ENCODE peak calls at places on chromosomes 1 and 21, in five cellular contexts. T is GM23338, D is OCI-LY7, Z is SK-N-SH, J is HCT116. A is an unnamed sample.
A peak's percentile ranks its signal among the peaks of the same experiment; 100 is the strongest.

GRCh38 chr1:209641216-209642181 is 10.7 kb downstream of the LAMB3 start:
- DNase-seq in D (no peak), Z (no peak), T (no peak), J (no peak), A (no peak)

GRCh38 chr1:58619286-58620054 is 42.4 kb upstream of the TACSTD2 start:
- DNase-seq in T (peak; percentile 22), Z (no peak), D (no peak), J (no peak), A (no peak)

GRCh38 chr1:38728176-38728908 is 131.2 kb downstream of the RRAGC start:
- DNase-seq in T (peak; percentile 20), J (no peak), Z (no peak), D (no peak), A (peak; percentile 4)

GRCh38 chr1:168430348-168430747 is 113.4 kb downstream of the XCL2 start:
- DNase-seq in J (no peak), T (no peak), Z (no peak), D (no peak), A (no peak)

GRCh38 chr1:39398278-39399010 is 93.0 kb upstream of the BMP8A start:
- DNase-seq in T (peak; percentile 24), J (peak; percentile 98), D (no peak), Z (peak; percentile 58), A (peak; percentile 96)

GRCh38 chr1:112247036-112247597 is 148.9 kb upstream of the CTTNBP2NL start:
- DNase-seq in D (no peak), T (no peak), Z (no peak), J (no peak), A (no peak)

GRCh38 chr1:158932171-158932570 is 819 bp downstream of the PYHIN1 start:
- DNase-seq in D (no peak), Z (no peak), J (no peak), T (no peak), A (no peak)

GRCh38 chr1:201539561-201540404 is 856 bp downstream of the NAV1 start:
- DNase-seq in T (peak; percentile 75), J (no peak), Z (peak; percentile 77), D (no peak), A (peak; percentile 33)

GRCh38 chr1:2452583-2453315 is 23.3 kb upstream of the PLCH2 start:
- DNase-seq in J (no peak), D (no peak), Z (no peak), T (no peak), A (peak; percentile 25)

GRCh38 chr1:47378147-47378546 is 37.9 kb upstream of the FOXE3 start:
- DNase-seq in D (no peak), J (no peak), T (no peak), Z (no peak), A (no peak)

GRCh38 chr1:160081261-160081936 is at the start of gene KCNJ9:
- DNase-seq in T (peak; percentile 87), Z (peak; percentile 94), D (no peak), J (no peak), A (no peak)

GRCh38 chr21:37365657-37366487 is 701 bp upstream of the DYRK1A start:
- DNase-seq in D (peak; percentile 74), J (no peak), Z (no peak), T (peak; percentile 83), A (peak; percentile 81)

GRCh38 chr21:43207043-43207315 is 38.2 kb downstream of the CRYAA start:
- DNase-seq in J (no peak), D (no peak), Z (no peak), T (no peak), A (no peak)

GRCh38 chr1:228022571-228023293 is 15.9 kb downstream of the WNT3A start:
- DNase-seq in T (no peak), D (no peak), J (no peak), Z (no peak), A (no peak)

GRCh38 chr1:194533641-194534040 is 1347.2 kb upstream of the B3GALT2 start:
- DNase-seq in J (no peak), Z (no peak), D (no peak), T (no peak), A (peak; percentile 58)

GRCh38 chr1:219676012-219676770 is 63.3 kb upstream of the ZC3H11B start:
- DNase-seq in Z (no peak), T (no peak), J (no peak), D (no peak), A (no peak)

DNA sequence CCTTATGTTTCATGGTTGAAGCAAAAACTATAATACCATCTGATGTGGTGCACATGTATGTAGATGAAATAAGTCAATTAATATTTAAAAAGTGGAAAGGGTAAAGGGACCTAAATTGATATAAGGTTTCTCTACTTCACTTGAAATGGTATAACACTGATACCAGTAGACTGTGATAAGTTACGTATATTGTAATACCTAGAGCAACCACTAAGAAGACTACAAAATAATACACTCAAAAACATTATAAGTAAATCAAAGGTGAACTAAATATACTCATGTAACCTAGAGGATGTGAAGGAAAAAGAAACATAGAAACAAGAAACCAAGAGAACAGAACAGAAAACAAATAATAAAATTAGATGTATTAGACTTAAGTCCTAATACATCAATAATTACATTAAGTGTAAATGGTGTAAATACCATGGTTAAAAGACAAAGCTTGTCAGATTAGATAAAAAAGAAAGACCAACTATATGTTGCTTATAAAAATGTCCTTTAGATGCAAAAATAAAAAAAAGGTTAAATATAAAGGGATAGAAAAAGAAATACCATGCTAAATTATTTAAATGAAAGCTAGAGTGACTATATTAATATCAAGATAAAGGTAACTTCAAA is 118.8 kb downstream of the LRRC7 start:
- DNase-seq in D (no peak), Z (no peak), J (no peak), T (no peak), A (no peak)
- TF ChIP-seq CTCF in D (peak; percentile 14), Z (no peak), J (no peak), T (no peak), A (peak; percentile 14)

GRCh38 chr21:46148106-46148505 is 7.3 kb downstream of the FTCD start:
- DNase-seq in D (no peak), T (no peak), Z (no peak), J (no peak), A (no peak)

GRCh38 chr21:46149205-46149901 is 6.0 kb downstream of the FTCD start:
- DNase-seq in T (no peak), J (no peak), Z (no peak), D (no peak), A (no peak)

GRCh38 chr21:46150491-46151121 is 4.8 kb downstream of the FTCD start:
- DNase-seq in D (no peak), T (no peak), Z (no peak), J (no peak), A (no peak)

GRCh38 chr21:46151261-46151988 is 4.0 kb downstream of the FTCD start:
- DNase-seq in Z (no peak), D (no peak), T (no peak), J (no peak), A (no peak)

DNA sequence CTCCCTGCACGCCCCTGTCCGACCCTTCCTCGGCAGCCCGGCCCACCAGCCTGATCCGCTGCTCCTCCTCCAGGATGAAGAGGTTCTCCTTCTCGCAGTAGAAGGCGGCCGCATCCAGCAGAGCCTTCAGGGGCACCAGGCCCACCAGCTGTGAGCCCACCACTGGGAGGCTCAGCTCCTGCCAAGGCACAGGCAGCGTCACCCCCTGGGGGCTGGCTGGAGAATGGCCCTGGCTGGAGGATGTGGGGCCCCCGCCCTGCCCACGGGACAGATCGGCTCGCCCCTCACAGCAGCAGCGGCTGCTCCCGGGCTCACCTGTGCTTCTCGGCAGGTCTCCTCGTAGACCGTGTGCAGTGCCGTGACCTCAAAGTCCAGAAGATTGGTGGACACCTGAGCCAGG is 5.3 kb downstream of the FTCD start:
- DNase-seq in T (no peak), D (no peak), J (no peak), Z (no peak), A (no peak)
- TF ChIP-seq EZH2phosphoT487 in T (no peak), D (no peak), J (no peak), Z (no peak), A (no peak)

GRCh38 chr21:44795342-44795741 is 6.3 kb downstream of the UBE2G2 start:
- DNase-seq in J (no peak), D (no peak), T (no peak), Z (no peak), A (no peak)

GRCh38 chr21:44793269-44794030 is 8.2 kb downstream of the UBE2G2 start:
- DNase-seq in T (peak; percentile 80), Z (peak; percentile 86), J (peak; percentile 24), D (peak; percentile 52), A (peak; percentile 83)

GRCh38 chr21:44791993-44792392 is 9.6 kb downstream of the UBE2G2 start:
- DNase-seq in J (no peak), Z (no peak), T (no peak), D (no peak), A (no peak)

GRCh38 chr21:44792653-44793052 is 9.0 kb downstream of the UBE2G2 start:
- DNase-seq in T (no peak), J (no peak), D (no peak), Z (no peak), A (no peak)

DNA sequence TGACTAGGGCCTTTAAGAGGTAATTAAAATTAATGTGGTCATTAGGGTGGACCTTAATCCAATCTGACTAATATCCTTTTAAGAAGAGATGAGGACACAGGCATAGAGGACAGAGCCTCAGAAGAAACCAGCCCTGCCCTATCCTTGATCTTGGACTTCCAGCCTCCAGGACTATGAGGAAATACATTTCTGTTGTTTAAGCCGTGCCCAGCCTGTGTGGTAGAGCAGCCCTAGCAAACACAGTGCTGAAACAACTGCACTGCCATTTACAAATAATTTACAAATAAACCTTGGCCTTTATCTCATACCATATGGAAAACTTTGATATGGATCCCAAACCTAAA is 7.6 kb downstream of the UBE2G2 start:
- DNase-seq in D (no peak), J (no peak), Z (no peak), T (no peak), A (no peak)
- TF ChIP-seq CTCF in D (no peak), J (no peak), Z (no peak), T (no peak), A (no peak)

GRCh38 chr1:14738647-14739046 is 140.2 kb downstream of the KAZN start:
- DNase-seq in J (no peak), Z (no peak), T (no peak), D (no peak), A (no peak)
- TF ChIP-seq EZH2phosphoT487 in J (no peak), Z (no peak), T (no peak), D (no peak), A (no peak)

GRCh38 chr1:243320224-243320623 is 64.4 kb downstream of the SDCCAG8 start:
- DNase-seq in D (no peak), Z (no peak), J (no peak), T (no peak), A (no peak)

GRCh38 chr1:243322326-243322725 is 66.5 kb downstream of the SDCCAG8 start:
- DNase-seq in Z (no peak), T (no peak), J (no peak), D (no peak), A (no peak)

GRCh38 chr1:243325305-243325890 is 69.6 kb downstream of the SDCCAG8 start:
- DNase-seq in J (peak; percentile 38), T (peak; percentile 70), Z (peak; percentile 39), D (peak; percentile 59), A (peak; percentile 93)

DNA sequence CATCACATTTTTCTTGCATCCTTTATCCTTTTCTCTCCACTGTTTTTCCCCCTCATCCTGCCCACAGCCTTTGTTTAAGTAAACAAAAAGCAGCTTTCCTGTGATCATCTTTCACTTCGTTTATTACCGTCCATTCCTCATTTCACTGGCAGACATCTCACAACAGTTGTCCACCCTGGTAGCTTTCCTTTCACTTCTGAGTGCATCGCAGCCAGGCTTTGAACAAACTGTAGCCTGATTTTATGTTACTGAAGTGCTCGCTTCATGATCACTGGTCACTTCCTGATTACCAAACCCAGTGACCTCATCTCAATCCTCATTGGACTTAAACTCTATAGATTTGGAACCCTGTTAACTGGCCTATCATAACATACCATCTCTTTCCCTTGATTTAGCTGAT is 67.6 kb downstream of the SDCCAG8 start:
- DNase-seq in Z (no peak), D (no peak), J (no peak), T (no peak), A (no peak)
- TF ChIP-seq CTCF in Z (no peak), D (no peak), J (no peak), T (no peak), A (no peak)

A was measured in PC-3.